ENCODE peak calls at places on chromosomes 4 and X, in five cellular contexts. Q, V, J, Y and O are unnamed samples.

GRCh38 chrX:150361070-150361776 is 1.9 kb upstream of the MAMLD1 start:
- DNase-seq in V (no peak), J (peak), Q (no peak), Y (no peak), O (peak)

GRCh38 chr4:110088670-110089069 is 109.7 kb downstream of the ELOVL6 start:
- DNase-seq in Y (no peak), J (no peak), Q (no peak), V (no peak), O (no peak)

GRCh38 chr4:17515724-17516407 is 901 bp downstream of the CLRN2 start:
- DNase-seq in Q (no peak), V (no peak), Y (no peak), J (no peak), O (peak)

GRCh38 chr4:181685911-181686310 is 557.3 kb upstream of the TENM3 start:
- DNase-seq in J (no peak), Q (peak), V (no peak), Y (no peak), O (no peak)

GRCh38 chrX:10240918-10241317 is 84.1 kb downstream of the CLCN4 start:
- DNase-seq in J (no peak), Q (no peak), Y (no peak), V (no peak), O (peak)

GRCh38 chr4:99024481-99025275 is 29.2 kb downstream of the METAP1 start:
- DNase-seq in Q (no peak), Y (no peak), J (no peak), V (no peak), O (peak)

GRCh38 chr4:169272265-169272886 is 1.6 kb upstream of the SH3RF1 start:
- DNase-seq in J (no peak), V (no peak), Q (no peak), Y (no peak), O (no peak)

GRCh38 chr4:85298037-85298436 is 176.9 kb upstream of the ARHGAP24 start:
- DNase-seq in Y (no peak), V (no peak), Q (no peak), J (no peak), O (no peak)

GRCh38 chrX:48003367-48003757 is 427 bp downstream of the ZNF182 start:
- DNase-seq in Y (no peak), Q (no peak), V (no peak), J (no peak), O (peak)

GRCh38 chr4:52298444-52298843 is 247.3 kb downstream of the SPATA18 start:
- DNase-seq in Q (no peak), J (no peak), Y (no peak), V (no peak), O (peak)